ENCODE peak calls at places on chromosomes 3 and 15, in six cellular contexts. R is testis, Z is uterus, J is IMR-90, H is NB4, B is heart left ventricle. I is an unnamed sample.

GRCh38 chr3:89113887-89114840 is 6.7 kb downstream of the EPHA3 start:
- DNase-seq in J (peak), H (no peak), Z (peak), B (peak), R (peak), I (peak)

GRCh38 chr15:67105065-67105951 is 39.9 kb downstream of the SMAD3 start:
- DNase-seq in H (no peak), Z (peak), J (peak), R (peak), B (no peak), I (no peak)

GRCh38 chr3:28544236-28544635 is 195.6 kb upstream of the AZI2 start:
- DNase-seq in B (no peak), H (no peak), R (no peak), Z (no peak), J (no peak), I (no peak)

GRCh38 chr3:190586631-190587000 is 72.7 kb downstream of the IL1RAP start:
- DNase-seq in H (peak), R (no peak), B (no peak), J (peak), Z (no peak), I (peak)

GRCh38 chr3:41164776-41165175 is 34.5 kb upstream of the CTNNB1 start:
- DNase-seq in Z (no peak), J (no peak), H (no peak), B (no peak), R (no peak), I (no peak)

GRCh38 chr3:57141719-57142118 is 23.4 kb downstream of the IL17RD start:
- DNase-seq in J (no peak), B (no peak), Z (no peak), R (peak), H (no peak), I (no peak)

GRCh38 chr3:102573483-102574028 is 138.7 kb downstream of the ZPLD1 start:
- DNase-seq in R (no peak), J (no peak), H (no peak), B (no peak), Z (no peak), I (no peak)

GRCh38 chr3:63450023-63450422 is 171.9 kb downstream of the SYNPR start:
- DNase-seq in H (no peak), B (no peak), J (no peak), Z (no peak), R (no peak), I (no peak)

GRCh38 chr3:33218072-33218445 is 551 bp downstream of the SUSD5 start:
- DNase-seq in Z (no peak), H (no peak), R (no peak), B (no peak), J (no peak), I (no peak)

GRCh38 chr3:100257601-100258000 is 3.2 kb upstream of the TBC1D23 start:
- DNase-seq in H (peak), Z (no peak), J (peak), B (no peak), R (no peak), I (no peak)

GRCh38 chr3:183823963-183824362 is 1.4 kb downstream of the MAP6D1 start:
- DNase-seq in Z (no peak), J (no peak), R (no peak), B (no peak), H (no peak), I (no peak)

GRCh38 chr15:70341566-70341965 is 243.8 kb upstream of the TLE3 start:
- DNase-seq in B (peak), J (no peak), Z (no peak), R (no peak), H (no peak), I (no peak)

GRCh38 chr3:62562017-62562416 is 188.7 kb upstream of the FEZF2 start:
- DNase-seq in B (no peak), H (no peak), R (no peak), Z (no peak), J (peak), I (no peak)

GRCh38 chr15:25909325-25909724 is 46.2 kb upstream of the ATP10A start:
- DNase-seq in B (no peak), R (no peak), J (no peak), H (no peak), Z (no peak), I (no peak)

GRCh38 chr3:73530030-73530411 is 94.7 kb downstream of the PDZRN3 start:
- DNase-seq in B (no peak), R (no peak), Z (peak), H (no peak), J (peak), I (no peak)

GRCh38 chr3:45035441-45036301 is 9.6 kb downstream of the CLEC3B start:
- DNase-seq in R (peak), Z (peak), J (peak), H (peak), B (peak), I (peak)

GRCh38 chr3:167684389-167684993 is 30.7 kb upstream of the WDR49 start:
- DNase-seq in H (peak), R (peak), Z (peak), J (peak), B (peak), I (peak)

GRCh38 chr3:153216928-153217327 is 54.9 kb downstream of the RAP2B start:
- DNase-seq in B (no peak), R (no peak), Z (no peak), H (no peak), J (no peak), I (no peak)

GRCh38 chr3:153215971-153216370 is 53.9 kb downstream of the RAP2B start:
- DNase-seq in J (no peak), H (no peak), R (no peak), Z (no peak), B (no peak), I (no peak)

GRCh38 chr3:153219147-153219546 is 57.1 kb downstream of the RAP2B start:
- DNase-seq in J (peak), B (no peak), R (no peak), Z (no peak), H (no peak), I (no peak)

DNA sequence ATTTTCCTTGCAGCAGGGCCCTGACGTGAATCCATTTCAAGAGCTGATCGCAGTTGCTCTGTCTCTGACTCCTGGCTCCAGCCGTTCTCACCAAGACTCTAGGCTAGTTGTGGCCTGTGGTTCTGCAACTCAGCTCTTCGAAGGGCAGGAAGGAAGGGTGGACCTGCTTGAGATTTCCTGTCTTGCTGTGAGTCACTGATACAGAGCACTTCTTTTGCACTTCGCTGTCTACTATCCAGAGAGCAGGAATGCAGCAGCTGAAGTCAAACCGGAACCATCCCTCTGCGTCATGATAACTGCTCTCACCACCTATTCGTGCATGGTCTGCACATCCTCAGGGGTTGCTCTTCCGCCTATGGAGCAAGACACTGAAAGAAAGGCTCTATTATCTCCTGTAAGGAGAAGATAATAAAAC is 59.7 kb downstream of the RAP2B start:
- DNase-seq in B (peak), Z (peak), J (peak), R (peak), H (peak), I (peak)
- TF ChIP-seq POLR2A in B (no peak), Z (peak), J (peak), R (no peak), H (peak), I (no peak)

GRCh38 chr15:62849316-62850129 is 193.0 kb upstream of the TPM1 start:
- DNase-seq in B (no peak), Z (no peak), J (no peak), R (no peak), H (no peak), I (no peak)
- TF ChIP-seq POLR2A in B (no peak), Z (no peak), J (no peak), R (no peak), H (no peak), I (no peak)

GRCh38 chr3:31531992-31532586 is 636 bp upstream of the STT3B start:
- DNase-seq in R (peak), B (peak), J (peak), Z (peak), H (peak), I (peak)
- TF ChIP-seq POLR2A in R (no peak), B (peak), J (peak), Z (peak), H (peak), I (peak)

DNA sequence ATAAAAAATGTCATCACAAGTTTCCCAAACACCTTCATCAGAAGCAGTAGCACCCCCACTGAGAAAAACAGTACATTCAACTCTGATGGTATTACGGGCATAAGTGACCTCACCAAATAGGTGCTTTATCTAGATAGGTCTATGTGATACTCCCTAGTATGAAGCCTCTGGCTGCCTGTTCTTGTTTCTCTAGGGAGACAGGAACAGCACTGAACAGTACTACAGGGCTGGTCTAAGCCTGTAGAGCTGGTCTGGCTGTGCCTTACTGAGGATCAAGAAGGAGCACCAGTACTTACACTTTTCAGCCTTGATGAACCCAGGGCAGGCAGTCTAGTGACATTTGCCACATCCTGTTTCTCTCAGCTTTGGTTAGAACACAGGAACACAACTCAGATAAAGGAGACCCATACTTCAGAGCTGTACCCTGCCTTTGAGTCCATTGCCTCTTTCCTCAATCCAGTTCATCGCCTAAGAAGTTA is 35.9 kb downstream of the OXNAD1 start:
- DNase-seq in Z (no peak), H (no peak), B (no peak), R (no peak), J (no peak), I (no peak)
- TF ChIP-seq POLR2A in Z (no peak), H (no peak), B (no peak), R (no peak), J (no peak), I (no peak)

GRCh38 chr15:90004671-90005070 is 3.5 kb downstream of the ZNF710 start:
- DNase-seq in B (peak), J (peak), R (no peak), Z (peak), H (peak), I (no peak)
- TF ChIP-seq POLR2A in B (no peak), J (peak), R (no peak), Z (no peak), H (peak), I (no peak)

DNA sequence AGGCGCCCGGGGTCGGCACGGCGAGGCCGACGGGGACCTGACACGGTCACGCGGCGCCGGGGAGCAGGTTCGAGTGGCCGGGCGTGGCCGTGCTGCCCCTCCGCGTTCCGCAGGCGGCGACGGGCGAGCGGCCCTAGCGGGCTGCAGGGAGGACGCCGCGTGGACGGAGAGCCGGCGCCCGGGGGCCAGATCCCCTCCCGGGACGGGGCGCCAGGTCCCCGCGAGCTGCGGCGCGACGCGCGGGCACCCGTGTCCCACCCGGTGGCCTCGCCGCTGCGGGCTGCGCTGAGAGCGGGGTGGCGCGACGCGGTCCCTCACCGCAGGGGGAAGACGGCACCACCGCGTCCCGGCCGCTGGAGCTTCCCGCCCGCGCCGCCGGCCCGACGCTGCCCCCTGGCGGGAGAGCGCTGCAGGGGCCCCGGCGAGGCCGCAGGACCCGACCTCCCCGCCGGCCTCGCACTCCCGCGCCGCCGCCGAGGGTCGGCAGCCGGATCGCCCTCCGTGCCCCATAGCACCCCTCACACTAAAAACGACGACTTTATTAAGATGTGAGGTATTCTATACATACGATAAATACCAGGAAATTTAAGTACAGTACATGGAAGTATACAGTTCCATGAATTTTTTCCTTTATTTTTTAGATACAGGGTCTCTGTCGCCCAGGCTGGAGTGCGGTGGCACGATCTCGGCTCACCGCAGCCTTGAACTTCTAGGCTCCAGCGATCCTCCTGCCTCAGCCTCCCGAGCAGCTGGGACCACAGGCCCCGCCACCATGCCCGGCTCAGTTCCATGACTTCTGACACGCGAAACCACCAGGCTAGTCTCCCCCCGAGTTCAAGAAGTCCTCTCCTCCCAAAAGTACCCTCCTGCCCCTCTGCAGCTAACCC is 1.3 kb upstream of the PIGZ start:
- DNase-seq in R (peak), B (peak), Z (no peak), H (peak), J (peak), I (peak)
- TF ChIP-seq POLR2A in R (no peak), B (peak), Z (no peak), H (peak), J (no peak), I (peak)

I was measured in erythroblast.